ENCODE peak calls at places on chromosome X, in eight cellular contexts. F is BJ, O is pancreas, X is brain microvascular endothelial cell, K is upper lobe of right lung, V is colonic mucosa, C is tibial nerve, W is lower lobe of right lung. E is an unnamed sample. For H3K27me3, the result is how much of the 10 kb centered on the place peaks cover.

GRCh38 chrX:129577877-129578276 is 37.8 kb downstream of the OCRL start:
- DNase-seq in V (no peak), K (no peak), W (no peak), X (no peak), O (no peak), C (no peak), F (no peak), E (no peak)

GRCh38 chrX:2408856-2409255 is 91.9 kb downstream of the DHRSX start:
- DNase-seq in K (no peak), C (no peak), X (no peak), F (no peak), W (no peak), O (no peak), V (no peak), E (no peak)

GRCh38 chrX:129540725-129541184 is 696 bp downstream of the OCRL start:
- DNase-seq in K (peak), V (peak), F (no peak), W (peak), X (no peak), C (no peak), O (no peak), E (peak)

GRCh38 chrX:40644821-40645358 is 2.5 kb downstream of the CXorf38 start:
- DNase-seq in W (peak), V (peak), K (peak), X (peak), O (peak), F (peak), C (peak), E (peak)

GRCh38 chrX:72110051-72110926 is 21.4 kb downstream of the RTL5 start:
- DNase-seq in F (no peak), W (no peak), C (no peak), O (no peak), K (no peak), X (no peak), V (no peak), E (no peak)

GRCh38 chrX:151633157-151633556 is 62.1 kb upstream of the PRRG3 start:
- DNase-seq in F (no peak), K (no peak), C (no peak), V (no peak), W (no peak), O (no peak), X (no peak), E (no peak)

GRCh38 chrX:37330642-37331041 is 18.5 kb upstream of the PRRG1 start:
- DNase-seq in O (no peak), F (no peak), C (no peak), W (no peak), X (no peak), K (no peak), V (no peak), E (no peak)

GRCh38 chrX:124426273-124426672 is 79.9 kb downstream of the SH2D1A start:
- DNase-seq in C (no peak), K (no peak), F (no peak), V (no peak), X (no peak), W (no peak), O (no peak), E (no peak)

GRCh38 chrX:96440941-96441340 is 243.7 kb upstream of the DIAPH2 start:
- DNase-seq in C (peak), O (no peak), K (no peak), V (no peak), W (no peak), X (no peak), F (no peak), E (no peak)

GRCh38 chrX:127877358-127877757 is 174.8 kb downstream of the ACTRT1 start:
- DNase-seq in O (no peak), F (no peak), X (no peak), W (no peak), C (no peak), V (no peak), K (no peak), E (no peak)

GRCh38 chrX:39821011-39821708 is 276.6 kb downstream of the BCOR start:
- DNase-seq in F (no peak), C (no peak), W (no peak), X (no peak), K (no peak), O (peak), V (no peak), E (no peak)

GRCh38 chrX:71619193-71619592 is 882 bp upstream of the CXCR3 start:
- DNase-seq in O (no peak), K (no peak), W (no peak), C (no peak), X (no peak), F (no peak), V (no peak), E (no peak)

GRCh38 chrX:142549923-142550322 is 344.8 kb upstream of the MAGEC2 start:
- DNase-seq in X (no peak), W (no peak), F (no peak), K (no peak), O (no peak), V (no peak), C (no peak), E (no peak)

GRCh38 chrX:11474576-11474975 is 181.4 kb downstream of the AMELX start:
- DNase-seq in W (no peak), V (no peak), C (no peak), K (no peak), X (no peak), O (no peak), F (no peak), E (no peak)

GRCh38 chrX:109389917-109390316 is 92.0 kb downstream of the GUCY2F start:
- DNase-seq in F (no peak), V (no peak), C (no peak), K (no peak), X (no peak), O (no peak), W (no peak), E (no peak)

GRCh38 chrX:87621697-87622096 is 104.1 kb downstream of the KLHL4 start:
- DNase-seq in C (no peak), W (no peak), V (no peak), F (no peak), O (no peak), X (peak), K (no peak), E (no peak)

GRCh38 chrX:18885317-18886004 is 98.5 kb downstream of the PHKA2 start:
- DNase-seq in W (no peak), X (no peak), V (no peak), F (no peak), O (no peak), K (no peak), C (no peak), E (no peak)

GRCh38 chrX:38805294-38806053 is 4.2 kb downstream of the MID1IP1 start:
- DNase-seq in K (peak), X (no peak), C (peak), V (peak), W (peak), O (peak), F (no peak), E (peak)

GRCh38 chrX:2578864-2579263 is 78.1 kb upstream of the DHRSX start:
- DNase-seq in K (no peak), W (no peak), C (no peak), V (no peak), O (no peak), F (no peak), X (no peak), E (no peak)

GRCh38 chrX:57286507-57287251 is at the start of gene FAAH2:
- DNase-seq in W (peak), K (peak), V (peak), O (peak), C (no peak), F (no peak), X (no peak), E (peak)

GRCh38 chrX:2286731-2287130 is 214.0 kb downstream of the DHRSX start:
- DNase-seq in W (no peak), V (no peak), X (no peak), C (no peak), O (no peak), K (no peak), F (no peak), E (no peak)

GRCh38 chrX:13955975-13956374 is 73.7 kb downstream of the GEMIN8 start:
- DNase-seq in O (no peak), C (no peak), W (no peak), K (no peak), X (no peak), F (no peak), V (no peak), E (no peak)

GRCh38 chrX:53223068-53223693 is 1.8 kb downstream of the KDM5C start:
- DNase-seq in O (no peak), W (no peak), K (no peak), C (no peak), X (no peak), F (no peak), V (peak), E (no peak)

GRCh38 chrX:13432776-13433605 is 113.1 kb upstream of the ATXN3L start:
- DNase-seq in F (no peak), O (no peak), V (no peak), X (peak), W (no peak), C (no peak), K (no peak), E (no peak)

GRCh38 chrX:17046478-17047097 is 100.1 kb downstream of the REPS2 start:
- DNase-seq in W (no peak), X (peak), K (no peak), C (peak), F (no peak), O (peak), V (peak), E (no peak)

GRCh38 chrX:145405012-145405411 is 157.7 kb downstream of the SPANXN1 start:
- DNase-seq in V (peak), X (peak), F (no peak), C (peak), O (no peak), W (no peak), K (no peak), E (no peak)

GRCh38 chrX:149825424-149825823 is 43.7 kb downstream of the MAGEA9 start:
- DNase-seq in V (no peak), O (no peak), X (peak), C (no peak), W (no peak), K (no peak), F (no peak), E (no peak)

GRCh38 chrX:117808413-117808812 is 308.2 kb downstream of the KLHL13 start:
- DNase-seq in V (no peak), O (no peak), W (no peak), K (no peak), F (no peak), X (no peak), C (no peak), E (no peak)

GRCh38 chrX:15947648-15948317 is 93.2 kb upstream of the AP1S2 start:
- DNase-seq in F (peak), O (no peak), V (no peak), C (no peak), X (peak), K (no peak), W (no peak), E (no peak)

GRCh38 chrX:73239242-73239641 is 24.6 kb upstream of the NAP1L2 start:
- DNase-seq in F (no peak), K (no peak), W (no peak), C (no peak), O (no peak), X (no peak), V (no peak), E (no peak)

GRCh38 chrX:130253916-130254315 is 14.8 kb downstream of the ZNF280C start:
- DNase-seq in F (no peak), V (no peak), C (no peak), O (no peak), X (no peak), K (no peak), W (no peak), E (no peak)

GRCh38 chrX:104195489-104196084 is 29.3 kb downstream of the FAM199X start:
- DNase-seq in K (no peak), C (peak), W (no peak), O (no peak), V (peak), F (no peak), X (peak), E (peak)

GRCh38 chrX:71872542-71873458 is 37.8 kb upstream of the NHSL2 start:
- DNase-seq in K (no peak), V (no peak), C (no peak), F (no peak), O (no peak), W (no peak), X (no peak), E (no peak)

GRCh38 chrX:55451990-55452824 is at the start of gene MAGEH1:
- DNase-seq in V (peak), X (peak), O (peak), F (peak), C (peak), K (peak), W (peak), E (peak)

GRCh38 chrX:147737690-147738089 is 174.0 kb upstream of the FMR1 start:
- DNase-seq in C (no peak), V (no peak), X (no peak), O (no peak), W (no peak), F (no peak), K (no peak), E (no peak)

GRCh38 chrX:151902813-151903591 is 9.7 kb upstream of the MAGEA4 start:
- DNase-seq in F (peak), V (peak), K (no peak), W (no peak), X (peak), O (no peak), C (peak), E (no peak)

GRCh38 chrX:110417128-110417527 is 58.5 kb downstream of the RTL9 start:
- DNase-seq in C (no peak), W (no peak), V (no peak), X (no peak), O (no peak), F (no peak), K (no peak), E (no peak)

GRCh38 chrX:110420771-110421498 is 62.3 kb downstream of the RTL9 start:
- DNase-seq in O (no peak), K (no peak), F (no peak), W (no peak), X (no peak), V (no peak), C (no peak), E (no peak)

GRCh38 chrX:110415440-110416167 is 57.0 kb downstream of the RTL9 start:
- DNase-seq in K (no peak), V (no peak), O (no peak), W (no peak), X (no peak), C (no peak), F (no peak), E (no peak)

GRCh38 chrX:110418857-110419249 is 60.2 kb downstream of the RTL9 start:
- DNase-seq in X (peak), W (no peak), O (no peak), V (no peak), K (no peak), C (no peak), F (no peak), E (no peak)

DNA sequence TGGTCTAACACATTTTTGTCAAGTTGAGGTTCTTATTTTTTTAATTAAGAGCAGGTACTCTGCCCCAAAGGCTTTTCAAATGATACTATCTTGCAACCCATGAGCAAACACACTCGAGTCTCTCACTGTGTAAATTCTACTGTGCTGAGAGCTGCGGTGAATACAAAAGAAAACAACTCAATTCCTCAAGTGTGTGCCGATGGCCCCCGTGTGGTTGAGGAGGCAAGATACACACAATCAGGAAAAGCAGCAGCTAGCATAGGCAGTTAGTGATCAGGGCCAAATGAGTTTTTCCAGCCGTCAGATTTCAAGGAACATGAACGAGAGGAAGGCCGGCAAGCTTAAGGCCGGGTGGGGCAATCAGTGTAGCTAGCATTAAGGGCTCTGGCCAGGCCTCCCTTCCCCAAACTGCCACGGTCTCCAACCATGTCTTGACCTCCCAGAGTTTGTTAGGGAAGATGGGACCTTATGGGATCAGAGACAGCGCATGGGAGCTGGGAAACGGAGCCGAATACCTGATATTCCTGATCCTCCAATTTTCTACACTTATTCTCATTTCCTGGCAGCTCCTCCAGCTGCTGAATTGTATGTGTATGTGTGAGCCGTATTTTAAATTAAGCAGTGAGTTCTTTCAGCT is 59.7 kb downstream of the RTL9 start:
- DNase-seq in C (peak), F (no peak), X (peak), O (no peak), V (no peak), K (peak), W (peak), E (no peak)
- H3K4me3 ChIP-seq in C (no peak), F (no peak), X (peak), O (no peak), V (no peak), K (no peak), W (no peak), E (no peak)

GRCh38 chrX:20215565-20215964 is 51.1 kb downstream of the RPS6KA3 start:
- DNase-seq in O (no peak), V (no peak), X (no peak), W (no peak), K (no peak), F (no peak), C (no peak), E (no peak)

GRCh38 chrX:20217279-20217678 is 49.4 kb downstream of the RPS6KA3 start:
- DNase-seq in C (no peak), X (peak), V (no peak), W (no peak), F (no peak), O (no peak), K (no peak), E (no peak)

GRCh38 chrX:20217906-20218305 is 48.8 kb downstream of the RPS6KA3 start:
- DNase-seq in V (no peak), F (no peak), C (no peak), W (no peak), X (no peak), O (no peak), K (no peak), E (no peak)

GRCh38 chrX:20221902-20222301 is 44.8 kb downstream of the RPS6KA3 start:
- DNase-seq in C (no peak), X (no peak), W (no peak), F (no peak), V (no peak), K (no peak), O (no peak), E (no peak)

GRCh38 chrX:20218809-20219505 is 47.8 kb downstream of the RPS6KA3 start:
- DNase-seq in W (no peak), C (peak), F (no peak), X (no peak), V (peak), O (no peak), K (no peak), E (no peak)
- TF ChIP-seq CTCF in W (no peak), C (no peak), F (no peak), X (no peak), V (no peak), O (no peak), K (no peak), E (no peak)

GRCh38 chrX:153327561-153327960 is 6.0 kb upstream of the PNMA6F start:
- DNase-seq in V (no peak), X (no peak), O (no peak), C (no peak), K (no peak), F (no peak), W (no peak), E (no peak)
- H3K27me3 ChIP-seq in V (under half), X (under half), O (under half), C (under half), K (under half), F (under half), W (under half), E (under half)

GRCh38 chrX:47146936-47147859 is 2.2 kb downstream of the RBM10 start:
- DNase-seq in W (no peak), K (no peak), O (no peak), X (no peak), F (no peak), V (no peak), C (no peak), E (no peak)
- H3K4me3 ChIP-seq in W (peak), K (no peak), O (no peak), X (peak), F (no peak), V (no peak), C (peak), E (peak)

GRCh38 chrX:100373673-100374072 is 36.4 kb downstream of the PCDH19 start:
- DNase-seq in V (no peak), F (no peak), C (no peak), O (no peak), X (no peak), K (no peak), W (no peak), E (no peak)

GRCh38 chrX:100363926-100364325 is 46.1 kb downstream of the PCDH19 start:
- DNase-seq in C (no peak), W (no peak), K (no peak), O (no peak), X (no peak), F (no peak), V (no peak), E (no peak)

DNA sequence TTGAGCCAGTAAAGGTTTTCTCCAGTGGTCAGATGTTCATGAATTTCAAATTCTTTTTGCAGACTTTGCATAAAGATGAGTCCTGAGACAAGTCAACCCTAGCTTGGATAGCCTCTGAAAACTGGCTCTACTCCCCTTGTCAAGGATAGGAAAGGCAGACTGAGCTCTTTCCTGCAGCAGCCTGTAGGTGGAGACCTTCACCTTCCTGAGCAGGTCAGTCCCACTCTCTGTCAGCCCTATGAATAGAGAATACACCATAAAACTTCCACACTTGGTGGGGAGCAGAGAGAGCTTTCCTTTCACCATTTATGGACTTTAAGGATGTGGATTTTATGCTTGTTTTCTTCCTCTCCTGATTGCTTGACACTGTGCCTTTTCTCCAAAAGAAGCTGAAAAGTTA is 41.9 kb downstream of the PCDH19 start:
- DNase-seq in W (no peak), C (no peak), O (peak), K (no peak), V (no peak), F (no peak), X (no peak), E (no peak)
- TF ChIP-seq CTCF in W (peak), C (no peak), O (no peak), K (peak), V (peak), F (peak), X (peak), E (peak)

GRCh38 chrX:84168574-84168973 is 19.4 kb downstream of the RPS6KA6 start:
- DNase-seq in C (no peak), X (no peak), V (no peak), O (no peak), K (no peak), W (no peak), F (no peak), E (no peak)
- H3K27me3 ChIP-seq in C (under half), X (under half), V (under half), O (under half), K (under half), W (under half), F (under half), E (under half)

GRCh38 chrX:23981711-23982110 is 45.3 kb downstream of the KLHL15 start:
- DNase-seq in K (no peak), F (no peak), X (no peak), W (no peak), O (no peak), V (no peak), C (no peak), E (no peak)

GRCh38 chrX:23982891-23983290 is 44.1 kb downstream of the KLHL15 start:
- DNase-seq in O (no peak), V (no peak), W (no peak), F (no peak), X (no peak), K (no peak), C (no peak), E (no peak)

GRCh38 chrX:23980063-23980462 is 46.9 kb downstream of the KLHL15 start:
- DNase-seq in O (no peak), X (no peak), V (no peak), K (no peak), F (no peak), C (no peak), W (no peak), E (no peak)

DNA sequence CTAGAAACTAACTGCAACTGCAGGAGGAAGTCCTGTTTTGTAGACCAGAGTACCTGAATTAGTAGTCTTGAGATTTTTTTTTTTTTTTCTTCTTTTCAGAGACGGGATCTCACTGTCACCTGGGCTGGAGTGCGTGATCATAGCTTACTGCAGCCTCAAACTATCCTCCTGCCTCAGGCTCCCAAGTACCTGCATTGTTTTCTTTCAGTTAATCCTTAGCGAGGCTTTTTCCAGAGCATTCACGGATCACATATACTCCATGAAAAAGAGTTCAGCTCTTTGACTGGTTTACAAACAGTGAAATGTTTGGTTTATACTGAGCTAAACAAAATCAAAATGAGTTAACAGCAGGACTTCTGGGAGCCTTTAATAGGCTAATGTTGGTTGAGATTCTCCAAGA is 45.8 kb downstream of the KLHL15 start:
- DNase-seq in C (no peak), O (no peak), K (no peak), X (no peak), W (no peak), V (no peak), F (no peak), E (no peak)
- H3K4me3 ChIP-seq in C (no peak), O (no peak), K (no peak), X (no peak), W (no peak), V (no peak), F (no peak), E (no peak)